ENCODE peak calls at places on chromosomes 6 and 20, in six cellular contexts. V is AG04450; Y is stromal cell of bone marrow; J is T follicular helper cell; B is Caki2; P is activated T-cell treated with anti-CD3 and anti-CD28 coated beads, Interleukin-2, amount 50 U/mL, for 72 hours. G is an unnamed sample.

GRCh38 chr6:12459945-12460800 is 170.0 kb downstream of the EDN1 start:
- DNase-seq in P (no peak), Y (no peak), V (no peak), B (no peak), J (no peak), G (no peak)

GRCh38 chr6:4914412-4915159 is 89.3 kb downstream of the RPP40 start:
- DNase-seq in Y (no peak), V (peak), B (no peak), P (peak), J (no peak), G (no peak)

GRCh38 chr6:110874880-110875547 is 429 bp downstream of the AMD1 start:
- DNase-seq in J (peak), V (peak), Y (no peak), B (peak), P (peak), G (no peak)

GRCh38 chr20:13422637-13423036 is 201.6 kb downstream of the ISM1 start:
- DNase-seq in B (no peak), J (no peak), V (no peak), Y (no peak), P (no peak), G (no peak)

GRCh38 chr20:15248618-15249395 is 911.4 kb upstream of the FLRT3 start:
- DNase-seq in Y (no peak), V (no peak), B (no peak), P (no peak), J (no peak), G (no peak)

GRCh38 chr6:148440877-148441453 is 98.3 kb downstream of the SASH1 start:
- DNase-seq in P (no peak), Y (peak), J (no peak), B (peak), V (peak), G (peak)

GRCh38 chr6:85066270-85066669 is 301.9 kb upstream of the TBX18 start:
- DNase-seq in P (no peak), J (no peak), B (no peak), V (no peak), Y (no peak), G (no peak)

GRCh38 chr6:42128460-42129359 is 13.7 kb downstream of the C6orf132 start:
- DNase-seq in Y (no peak), P (no peak), V (no peak), J (no peak), B (no peak), G (peak)

GRCh38 chr20:24657211-24657610 is 187.8 kb downstream of the SYNDIG1 start:
- DNase-seq in P (no peak), B (no peak), J (no peak), Y (peak), V (no peak), G (peak)

GRCh38 chr20:24612799-24613775 is 143.7 kb downstream of the SYNDIG1 start:
- DNase-seq in Y (no peak), V (no peak), P (no peak), J (no peak), B (no peak), G (no peak)

GRCh38 chr6:108360919-108361311 is 66.1 kb downstream of the AFG1L start:
- DNase-seq in B (no peak), J (no peak), Y (no peak), P (no peak), V (no peak), G (no peak)

GRCh38 chr6:41672016-41672415 is 33.7 kb downstream of the MDFI start:
- DNase-seq in J (no peak), V (no peak), B (no peak), P (no peak), Y (no peak), G (no peak)

G was measured in astrocyte of the cerebellum.